ENCODE peak calls at places on chromosome 20, in four cellular contexts. One of them, this sample, is unnamed. For H3K9me3, the result is how much of the 10 kb centered on the place peaks cover.

GRCh38 chr20:24909086-24909780 is 39.8 kb upstream of the CST7 start:
- DNase-seq in OCI-LY7: no peak
- DNase-seq in osteoblast: no peak
- DNase-seq in HepG2: no peak
- DNase-seq in this sample: no peak

GRCh38 chr20:38514947-38515346 is 42.3 kb downstream of the RALGAPB start:
- DNase-seq in OCI-LY7: no peak
- DNase-seq in HepG2: no peak
- DNase-seq in osteoblast: no peak
- DNase-seq in this sample: no peak

GRCh38 chr20:25512709-25513108 is 72.6 kb downstream of the NINL start:
- DNase-seq in HepG2: no peak
- DNase-seq in osteoblast: no peak
- DNase-seq in OCI-LY7: no peak
- DNase-seq in this sample: no peak

GRCh38 chr20:33862709-33863403 is 51.7 kb downstream of the CHMP4B start:
- DNase-seq in OCI-LY7: peak
- DNase-seq in osteoblast: peak
- DNase-seq in HepG2: peak
- DNase-seq in this sample: peak

GRCh38 chr20:44409132-44409600 is 53.7 kb downstream of the HNF4A start:
- DNase-seq in OCI-LY7: no peak
- DNase-seq in osteoblast: peak
- DNase-seq in HepG2: no peak
- DNase-seq in this sample: no peak

GRCh38 chr20:39269031-39269461 is 306.9 kb downstream of the DHX35 start:
- DNase-seq in osteoblast: peak
- DNase-seq in OCI-LY7: peak
- DNase-seq in HepG2: peak
- DNase-seq in this sample: peak

GRCh38 chr20:20491110-20491783 is 123.3 kb downstream of the INSM1 start:
- DNase-seq in HepG2: no peak
- DNase-seq in osteoblast: peak
- DNase-seq in OCI-LY7: no peak
- DNase-seq in this sample: no peak

GRCh38 chr20:56417911-56418310 is 5.9 kb downstream of the CASS4 start:
- DNase-seq in HepG2: peak
- DNase-seq in osteoblast: no peak
- DNase-seq in OCI-LY7: no peak
- DNase-seq in this sample: no peak

GRCh38 chr20:62353289-62354030 is 13.7 kb downstream of the LAMA5 start:
- DNase-seq in HepG2: peak
- DNase-seq in osteoblast: no peak
- DNase-seq in OCI-LY7: no peak
- DNase-seq in this sample: no peak

GRCh38 chr20:63497946-63498935 is 642 bp downstream of the EEF1A2 start:
- DNase-seq in OCI-LY7: no peak
- DNase-seq in osteoblast: peak
- DNase-seq in HepG2: no peak
- DNase-seq in this sample: no peak

GRCh38 chr20:63497138-63497945 is 1.5 kb downstream of the EEF1A2 start:
- DNase-seq in osteoblast: peak
- DNase-seq in OCI-LY7: no peak
- DNase-seq in HepG2: no peak
- DNase-seq in this sample: peak

GRCh38 chr20:63499333-63499969 is 568 bp upstream of the EEF1A2 start:
- DNase-seq in osteoblast: peak
- DNase-seq in HepG2: no peak
- DNase-seq in OCI-LY7: no peak
- DNase-seq in this sample: peak

GRCh38 chr20:63500151-63500901 is 1.4 kb upstream of the EEF1A2 start:
- DNase-seq in osteoblast: peak
- DNase-seq in HepG2: no peak
- DNase-seq in OCI-LY7: no peak
- DNase-seq in this sample: no peak

GRCh38 chr20:63498950-63499332 is at the start of gene EEF1A2:
- DNase-seq in OCI-LY7: peak
- DNase-seq in HepG2: no peak
- DNase-seq in osteoblast: peak
- DNase-seq in this sample: peak
- TF ChIP-seq CTCF in OCI-LY7: no peak
- TF ChIP-seq CTCF in HepG2: peak
- TF ChIP-seq CTCF in osteoblast: no peak
- TF ChIP-seq CTCF in this sample: peak

GRCh38 chr20:49283176-49283702 is 5.4 kb upstream of the ZNFX1 start:
- DNase-seq in OCI-LY7: peak
- DNase-seq in HepG2: no peak
- DNase-seq in osteoblast: no peak
- DNase-seq in this sample: peak
- H3K9me3 ChIP-seq in OCI-LY7: under half
- H3K9me3 ChIP-seq in HepG2: under half
- H3K9me3 ChIP-seq in osteoblast: under half
- H3K9me3 ChIP-seq in this sample: half or more

DNA sequence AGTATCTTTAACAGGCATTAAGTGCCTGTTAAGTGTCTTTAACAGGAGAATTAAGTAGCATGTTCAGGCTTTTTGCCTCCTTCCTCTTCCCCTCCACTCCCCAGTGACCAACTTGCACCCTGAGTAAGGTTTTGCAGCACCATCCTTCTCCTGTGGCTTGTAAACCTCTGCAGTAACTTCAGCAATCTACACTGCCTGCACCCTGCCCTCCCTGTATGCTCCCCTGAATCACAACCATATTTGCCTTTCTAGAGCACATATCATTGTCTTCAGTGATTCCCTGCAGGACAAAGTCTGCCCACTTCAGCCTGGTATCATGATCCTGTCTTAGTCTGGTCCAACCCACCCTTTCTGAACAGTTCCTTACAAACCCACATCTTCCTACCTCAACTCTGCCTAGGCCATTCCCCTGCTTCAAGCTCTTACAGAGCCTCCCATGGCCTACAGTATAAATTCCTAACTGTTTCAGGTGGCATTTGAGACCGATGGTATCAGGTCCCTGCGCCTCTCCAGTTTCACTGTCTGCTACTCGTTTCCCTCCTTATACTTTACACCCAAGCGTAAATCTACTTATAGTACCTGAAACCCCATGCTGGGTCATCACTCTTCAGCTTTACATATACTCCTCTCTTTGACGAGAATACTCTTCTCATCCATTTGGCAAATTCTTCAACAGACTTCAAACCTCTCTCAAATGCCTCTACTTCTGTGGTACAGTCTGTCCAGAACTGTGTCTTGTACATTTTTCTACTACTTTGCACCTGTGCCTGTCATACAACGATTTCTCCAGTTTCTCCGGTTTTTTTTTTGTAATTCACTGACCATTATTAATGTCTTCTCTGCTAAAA is 69.8 kb downstream of the ZHX3 start:
- DNase-seq in OCI-LY7: no peak
- DNase-seq in HepG2: no peak
- DNase-seq in osteoblast: no peak
- DNase-seq in this sample: no peak
- H3K4me3 ChIP-seq in OCI-LY7: no peak
- H3K4me3 ChIP-seq in HepG2: no peak
- H3K4me3 ChIP-seq in osteoblast: peak
- H3K4me3 ChIP-seq in this sample: no peak

DNA sequence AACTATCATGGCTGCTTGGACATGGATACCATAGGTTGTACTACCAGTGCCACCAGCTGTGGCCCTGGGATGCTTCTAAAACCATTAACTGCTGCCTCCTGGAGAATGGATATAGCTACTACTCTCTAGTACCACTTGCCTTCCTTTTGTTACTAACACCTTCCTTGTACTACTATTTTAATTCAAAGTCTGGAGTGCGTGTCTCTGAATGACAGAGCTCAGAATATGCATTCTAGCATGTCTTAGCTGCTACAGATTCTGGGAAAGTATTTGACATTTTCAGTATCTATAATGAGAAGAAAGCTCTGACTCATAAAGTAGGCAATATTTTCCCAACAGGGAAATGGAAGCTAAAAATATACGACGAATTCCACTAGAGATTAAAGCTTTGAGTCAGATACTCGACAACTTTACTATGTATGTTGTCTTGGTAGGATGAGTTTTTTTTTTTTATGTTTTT is 112.3 kb downstream of the PFDN4 start:
- DNase-seq in HepG2: no peak
- DNase-seq in OCI-LY7: no peak
- DNase-seq in osteoblast: peak
- DNase-seq in this sample: no peak
- TF ChIP-seq CTCF in HepG2: no peak
- TF ChIP-seq CTCF in OCI-LY7: no peak
- TF ChIP-seq CTCF in osteoblast: no peak
- TF ChIP-seq CTCF in this sample: no peak

This sample was measured in Caco-2.